ENCODE peak calls at places on chromosomes 4 and X, in six cellular contexts. One of them, this sample, is unnamed. For H3K9me3, the result is how much of the 10 kb centered on the place peaks cover.

GRCh38 chr4:7539659-7540058 is 104.9 kb upstream of the PSAPL1 start:
- DNase-seq in CD8-positive, alpha-beta memory T cell: peak
- DNase-seq in upper lobe of left lung: no peak
- DNase-seq in mucosa of descending colon: no peak
- DNase-seq in left ventricle myocardium inferior: no peak
- DNase-seq in upper lobe of right lung: no peak
- DNase-seq in this sample: peak

GRCh38 chr4:78020677-78021076 is 36.4 kb upstream of the FRAS1 start:
- DNase-seq in upper lobe of right lung: no peak
- DNase-seq in mucosa of descending colon: no peak
- DNase-seq in upper lobe of left lung: no peak
- DNase-seq in CD8-positive, alpha-beta memory T cell: no peak
- DNase-seq in left ventricle myocardium inferior: no peak
- DNase-seq in this sample: no peak

GRCh38 chr4:9825049-9825448 is 43.6 kb downstream of the DRD5 start:
- DNase-seq in left ventricle myocardium inferior: no peak
- DNase-seq in upper lobe of left lung: no peak
- DNase-seq in upper lobe of right lung: no peak
- DNase-seq in mucosa of descending colon: no peak
- DNase-seq in CD8-positive, alpha-beta memory T cell: no peak
- DNase-seq in this sample: no peak

GRCh38 chr4:54281060-54281781 is 52.1 kb downstream of the PDGFRA start:
- DNase-seq in mucosa of descending colon: no peak
- DNase-seq in CD8-positive, alpha-beta memory T cell: no peak
- DNase-seq in upper lobe of right lung: no peak
- DNase-seq in upper lobe of left lung: peak
- DNase-seq in left ventricle myocardium inferior: peak
- DNase-seq in this sample: no peak

GRCh38 chr4:132076829-132077228 is 1072.3 kb upstream of the PCDH10 start:
- DNase-seq in upper lobe of right lung: no peak
- DNase-seq in left ventricle myocardium inferior: no peak
- DNase-seq in CD8-positive, alpha-beta memory T cell: no peak
- DNase-seq in upper lobe of left lung: no peak
- DNase-seq in mucosa of descending colon: no peak
- DNase-seq in this sample: no peak

GRCh38 chrX:79721234-79721633 is 293.3 kb upstream of the TBX22 start:
- DNase-seq in left ventricle myocardium inferior: no peak
- DNase-seq in mucosa of descending colon: no peak
- DNase-seq in CD8-positive, alpha-beta memory T cell: no peak
- DNase-seq in upper lobe of right lung: no peak
- DNase-seq in upper lobe of left lung: peak
- DNase-seq in this sample: no peak

GRCh38 chr4:185265942-185266341 is 56.5 kb downstream of the SNX25 start:
- DNase-seq in upper lobe of right lung: no peak
- DNase-seq in CD8-positive, alpha-beta memory T cell: peak
- DNase-seq in upper lobe of left lung: no peak
- DNase-seq in mucosa of descending colon: no peak
- DNase-seq in left ventricle myocardium inferior: no peak
- DNase-seq in this sample: no peak

GRCh38 chrX:135384161-135384836 is 37.4 kb upstream of the SMIM10L2A start:
- DNase-seq in CD8-positive, alpha-beta memory T cell: peak
- DNase-seq in upper lobe of left lung: no peak
- DNase-seq in mucosa of descending colon: no peak
- DNase-seq in left ventricle myocardium inferior: no peak
- DNase-seq in upper lobe of right lung: no peak
- DNase-seq in this sample: no peak

GRCh38 chrX:15856580-15856979 is 2.0 kb upstream of the AP1S2 start:
- DNase-seq in upper lobe of right lung: no peak
- DNase-seq in CD8-positive, alpha-beta memory T cell: no peak
- DNase-seq in left ventricle myocardium inferior: no peak
- DNase-seq in upper lobe of left lung: no peak
- DNase-seq in mucosa of descending colon: no peak
- DNase-seq in this sample: no peak

GRCh38 chrX:63503541-63503940 is 152.4 kb upstream of the SPIN4 start:
- DNase-seq in upper lobe of left lung: no peak
- DNase-seq in mucosa of descending colon: no peak
- DNase-seq in left ventricle myocardium inferior: no peak
- DNase-seq in upper lobe of right lung: no peak
- DNase-seq in CD8-positive, alpha-beta memory T cell: no peak
- DNase-seq in this sample: no peak

GRCh38 chr4:101711590-101712255 is 78.8 kb upstream of the BANK1 start:
- DNase-seq in CD8-positive, alpha-beta memory T cell: no peak
- DNase-seq in upper lobe of left lung: no peak
- DNase-seq in mucosa of descending colon: no peak
- DNase-seq in left ventricle myocardium inferior: no peak
- DNase-seq in upper lobe of right lung: no peak
- DNase-seq in this sample: no peak

GRCh38 chr4:177681902-177682301 is 239.7 kb upstream of the AGA start:
- DNase-seq in mucosa of descending colon: no peak
- DNase-seq in left ventricle myocardium inferior: no peak
- DNase-seq in CD8-positive, alpha-beta memory T cell: no peak
- DNase-seq in upper lobe of right lung: no peak
- DNase-seq in upper lobe of left lung: no peak
- DNase-seq in this sample: no peak

GRCh38 chr4:24471623-24472510 is 112.5 kb downstream of the DHX15 start:
- DNase-seq in upper lobe of right lung: no peak
- DNase-seq in mucosa of descending colon: peak
- DNase-seq in left ventricle myocardium inferior: peak
- DNase-seq in CD8-positive, alpha-beta memory T cell: no peak
- DNase-seq in upper lobe of left lung: no peak
- DNase-seq in this sample: no peak

GRCh38 chrX:49233887-49234555 is 881 bp upstream of the CACNA1F start:
- DNase-seq in upper lobe of right lung: no peak
- DNase-seq in upper lobe of left lung: no peak
- DNase-seq in left ventricle myocardium inferior: no peak
- DNase-seq in mucosa of descending colon: no peak
- DNase-seq in CD8-positive, alpha-beta memory T cell: no peak
- DNase-seq in this sample: no peak

GRCh38 chr4:153034681-153035080 is 98.6 kb downstream of the FHDC1 start:
- DNase-seq in upper lobe of right lung: no peak
- DNase-seq in mucosa of descending colon: no peak
- DNase-seq in CD8-positive, alpha-beta memory T cell: no peak
- DNase-seq in upper lobe of left lung: no peak
- DNase-seq in left ventricle myocardium inferior: no peak
- DNase-seq in this sample: no peak

GRCh38 chrX:144637731-144638130 is 609.6 kb upstream of the SPANXN1 start:
- DNase-seq in CD8-positive, alpha-beta memory T cell: no peak
- DNase-seq in upper lobe of right lung: no peak
- DNase-seq in left ventricle myocardium inferior: no peak
- DNase-seq in upper lobe of left lung: no peak
- DNase-seq in mucosa of descending colon: no peak
- DNase-seq in this sample: no peak

GRCh38 chrX:9312922-9313867 is 151.7 kb upstream of the TBL1X start:
- DNase-seq in mucosa of descending colon: peak
- DNase-seq in left ventricle myocardium inferior: peak
- DNase-seq in upper lobe of left lung: peak
- DNase-seq in upper lobe of right lung: peak
- DNase-seq in CD8-positive, alpha-beta memory T cell: peak
- DNase-seq in this sample: peak

GRCh38 chr4:3483471-3483921 is 20.4 kb downstream of the DOK7 start:
- DNase-seq in mucosa of descending colon: no peak
- DNase-seq in upper lobe of left lung: no peak
- DNase-seq in CD8-positive, alpha-beta memory T cell: no peak
- DNase-seq in upper lobe of right lung: no peak
- DNase-seq in left ventricle myocardium inferior: peak
- DNase-seq in this sample: no peak

GRCh38 chr4:152805071-152805650 is 25.4 kb downstream of the ARFIP1 start:
- DNase-seq in upper lobe of right lung: no peak
- DNase-seq in upper lobe of left lung: no peak
- DNase-seq in CD8-positive, alpha-beta memory T cell: no peak
- DNase-seq in left ventricle myocardium inferior: no peak
- DNase-seq in mucosa of descending colon: no peak
- DNase-seq in this sample: no peak

GRCh38 chrX:64805683-64806082 is 170.6 kb downstream of the ZC4H2 start:
- DNase-seq in upper lobe of right lung: no peak
- DNase-seq in CD8-positive, alpha-beta memory T cell: no peak
- DNase-seq in mucosa of descending colon: no peak
- DNase-seq in left ventricle myocardium inferior: no peak
- DNase-seq in upper lobe of left lung: no peak
- DNase-seq in this sample: no peak

DNA sequence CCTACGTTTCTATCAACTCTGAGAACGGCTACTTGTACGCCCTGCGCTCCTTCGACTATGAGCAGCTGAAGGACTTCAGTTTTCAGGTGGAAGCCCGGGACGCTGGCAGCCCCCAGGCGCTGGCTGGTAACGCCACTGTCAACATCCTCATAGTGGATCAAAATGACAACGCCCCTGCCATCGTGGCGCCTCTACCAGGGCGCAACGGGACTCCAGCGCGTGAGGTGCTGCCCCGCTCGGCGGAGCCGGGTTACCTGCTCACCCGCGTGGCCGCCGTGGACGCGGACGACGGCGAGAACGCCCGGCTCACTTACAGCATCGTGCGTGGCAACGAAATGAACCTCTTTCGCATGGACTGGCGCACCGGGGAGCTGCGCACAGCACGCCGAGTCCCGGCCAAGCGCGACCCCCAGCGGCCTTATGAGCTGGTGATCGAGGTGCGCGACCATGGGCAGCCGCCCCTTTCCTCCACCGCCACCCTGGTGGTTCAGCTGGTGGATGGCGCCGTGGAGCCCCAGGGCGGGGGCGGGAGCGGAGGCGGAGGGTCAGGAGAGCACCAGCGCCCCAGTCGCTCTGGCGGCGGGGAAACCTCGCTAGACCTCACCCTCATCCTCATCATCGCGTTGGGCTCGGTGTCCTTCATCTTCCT is 2.7 kb downstream of the PCDH10 start:
- DNase-seq in CD8-positive, alpha-beta memory T cell: no peak
- DNase-seq in upper lobe of left lung: no peak
- DNase-seq in upper lobe of right lung: no peak
- DNase-seq in left ventricle myocardium inferior: no peak
- DNase-seq in mucosa of descending colon: no peak
- DNase-seq in this sample: no peak
- H3K9me3 ChIP-seq in CD8-positive, alpha-beta memory T cell: under half
- H3K9me3 ChIP-seq in upper lobe of left lung: under half
- H3K9me3 ChIP-seq in upper lobe of right lung: under half
- H3K9me3 ChIP-seq in left ventricle myocardium inferior: under half
- H3K9me3 ChIP-seq in mucosa of descending colon: under half
- H3K9me3 ChIP-seq in this sample: under half

GRCh38 chrX:55488268-55488558 is 1.4 kb downstream of the USP51 start:
- DNase-seq in left ventricle myocardium inferior: no peak
- DNase-seq in mucosa of descending colon: no peak
- DNase-seq in upper lobe of left lung: no peak
- DNase-seq in CD8-positive, alpha-beta memory T cell: no peak
- DNase-seq in upper lobe of right lung: no peak
- DNase-seq in this sample: no peak
- H3K9me3 ChIP-seq in left ventricle myocardium inferior: under half
- H3K9me3 ChIP-seq in mucosa of descending colon: under half
- H3K9me3 ChIP-seq in upper lobe of left lung: under half
- H3K9me3 ChIP-seq in CD8-positive, alpha-beta memory T cell: under half
- H3K9me3 ChIP-seq in upper lobe of right lung: under half
- H3K9me3 ChIP-seq in this sample: under half

GRCh38 chr4:108730579-108730978 is 32.3 kb downstream of the ETNPPL start:
- DNase-seq in CD8-positive, alpha-beta memory T cell: no peak
- DNase-seq in mucosa of descending colon: no peak
- DNase-seq in left ventricle myocardium inferior: no peak
- DNase-seq in upper lobe of right lung: no peak
- DNase-seq in upper lobe of left lung: no peak
- DNase-seq in this sample: no peak

GRCh38 chr4:108731001-108731400 is 31.9 kb downstream of the ETNPPL start:
- DNase-seq in upper lobe of right lung: no peak
- DNase-seq in left ventricle myocardium inferior: no peak
- DNase-seq in upper lobe of left lung: no peak
- DNase-seq in CD8-positive, alpha-beta memory T cell: no peak
- DNase-seq in mucosa of descending colon: no peak
- DNase-seq in this sample: no peak

DNA sequence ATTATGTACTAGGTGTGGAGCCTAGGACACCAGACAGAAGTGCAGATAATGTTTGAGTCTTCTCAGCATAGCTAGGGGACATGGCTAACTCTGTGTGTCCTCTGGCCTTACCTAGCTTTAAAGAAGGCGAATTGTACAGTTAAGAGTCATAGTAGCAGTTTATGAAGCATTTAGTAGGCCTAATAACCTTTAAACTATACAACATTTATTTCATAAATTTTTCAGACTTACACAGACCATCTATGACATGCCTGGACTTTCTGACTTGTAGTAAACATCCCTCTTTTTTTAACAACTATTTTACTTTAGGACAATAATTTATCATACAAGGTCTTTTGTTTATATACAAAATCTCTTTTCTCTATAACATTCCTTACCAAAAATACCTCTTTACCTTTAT is 37.4 kb downstream of the ETNPPL start:
- DNase-seq in mucosa of descending colon: no peak
- DNase-seq in upper lobe of right lung: no peak
- DNase-seq in upper lobe of left lung: no peak
- DNase-seq in CD8-positive, alpha-beta memory T cell: no peak
- DNase-seq in left ventricle myocardium inferior: no peak
- DNase-seq in this sample: no peak
- H3K9me3 ChIP-seq in mucosa of descending colon: under half
- H3K9me3 ChIP-seq in upper lobe of right lung: under half
- H3K9me3 ChIP-seq in upper lobe of left lung: under half
- H3K9me3 ChIP-seq in CD8-positive, alpha-beta memory T cell: under half
- H3K9me3 ChIP-seq in left ventricle myocardium inferior: under half
- H3K9me3 ChIP-seq in this sample: under half

GRCh38 chr4:110639207-110640092 is 16.6 kb upstream of the PITX2 start:
- DNase-seq in upper lobe of right lung: no peak
- DNase-seq in upper lobe of left lung: no peak
- DNase-seq in CD8-positive, alpha-beta memory T cell: no peak
- DNase-seq in left ventricle myocardium inferior: no peak
- DNase-seq in mucosa of descending colon: no peak
- DNase-seq in this sample: no peak
- H3K9me3 ChIP-seq in upper lobe of right lung: under half
- H3K9me3 ChIP-seq in upper lobe of left lung: under half
- H3K9me3 ChIP-seq in CD8-positive, alpha-beta memory T cell: under half
- H3K9me3 ChIP-seq in left ventricle myocardium inferior: under half
- H3K9me3 ChIP-seq in mucosa of descending colon: under half
- H3K9me3 ChIP-seq in this sample: under half

DNA sequence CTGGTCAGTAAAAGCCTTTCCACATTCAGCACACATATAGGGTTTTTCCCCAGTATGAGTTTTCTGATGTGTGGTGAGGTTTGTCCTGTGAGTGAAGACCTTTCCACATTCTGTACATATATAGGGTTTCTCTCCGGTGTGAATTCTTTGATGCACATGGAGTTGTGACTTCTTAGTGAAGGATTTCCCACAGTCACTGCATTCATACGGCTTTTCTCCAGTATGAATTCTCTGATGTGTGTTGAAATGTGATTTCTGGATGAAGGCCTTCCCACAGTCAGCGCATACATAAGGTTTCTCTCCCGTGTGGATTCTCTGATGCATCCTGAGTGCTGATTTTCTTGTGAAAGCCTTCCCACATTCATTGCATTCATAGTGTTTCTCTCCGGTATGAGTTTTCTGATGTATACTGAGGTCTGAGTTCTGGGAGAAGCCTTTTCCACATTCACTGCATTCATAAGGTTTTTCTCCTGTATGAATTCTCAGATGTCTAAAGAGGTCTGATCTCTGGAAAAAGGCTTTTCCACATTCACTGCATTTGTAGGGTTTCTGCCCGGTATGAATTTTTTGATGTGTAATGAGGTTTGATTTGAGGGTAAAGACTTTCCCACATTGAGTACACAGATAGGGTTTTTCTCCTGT is 34.7 kb downstream of the ZNF41 start:
- DNase-seq in upper lobe of left lung: no peak
- DNase-seq in left ventricle myocardium inferior: no peak
- DNase-seq in CD8-positive, alpha-beta memory T cell: no peak
- DNase-seq in upper lobe of right lung: no peak
- DNase-seq in mucosa of descending colon: no peak
- DNase-seq in this sample: no peak
- H3K9me3 ChIP-seq in upper lobe of left lung: under half
- H3K9me3 ChIP-seq in left ventricle myocardium inferior: under half
- H3K9me3 ChIP-seq in CD8-positive, alpha-beta memory T cell: under half
- H3K9me3 ChIP-seq in upper lobe of right lung: under half
- H3K9me3 ChIP-seq in mucosa of descending colon: under half
- H3K9me3 ChIP-seq in this sample: under half